ENCODE peak calls at places on chromosomes 12 and 14, in six cellular contexts. A, N, P, R, Q and M are unnamed samples.

GRCh38 chr14:101556566-101557320 is 4.6 kb upstream of the DIO3 start:
- DNase-seq in A (no peak), N (no peak), P (no peak), R (no peak), Q (no peak), M (no peak)

GRCh38 chr12:5556946-5557673 is 125.2 kb downstream of the NTF3 start:
- DNase-seq in A (no peak), N (no peak), P (no peak), R (no peak), Q (no peak), M (no peak)

GRCh38 chr12:19440019-19440858 is 947 bp downstream of the AEBP2 start:
- DNase-seq in A (peak), N (peak), P (peak), R (peak), Q (peak), M (peak)

GRCh38 chr14:75646762-75647161 is 13.9 kb downstream of the ERG28 start:
- DNase-seq in A (no peak), N (no peak), P (no peak), R (no peak), Q (no peak), M (no peak)

GRCh38 chr12:58443981-58444371 is 476.3 kb downstream of the LRIG3 start:
- DNase-seq in A (peak), N (no peak), P (no peak), R (no peak), Q (no peak), M (peak)

GRCh38 chr12:109716512-109717389 is 3.1 kb downstream of the FAM222A start:
- DNase-seq in A (no peak), N (no peak), P (peak), R (peak), Q (no peak), M (no peak)

GRCh38 chr12:31603546-31604009 is 12.6 kb upstream of the DENND5B start:
- DNase-seq in A (no peak), N (no peak), P (no peak), R (no peak), Q (no peak), M (no peak)

GRCh38 chr12:56152756-56153137 is 360 bp downstream of the MYL6B start:
- DNase-seq in A (no peak), N (no peak), P (no peak), R (no peak), Q (no peak), M (no peak)

GRCh38 chr12:39626033-39626814 is 6.6 kb upstream of the ABCD2 start:
- DNase-seq in A (no peak), N (no peak), P (no peak), R (peak), Q (peak), M (no peak)

GRCh38 chr12:92745874-92746553 is 43.2 kb downstream of the PLEKHG7 start:
- DNase-seq in A (peak), N (no peak), P (no peak), R (peak), Q (no peak), M (peak)

GRCh38 chr12:46318037-46318436 is 49.2 kb upstream of the SLC38A1 start:
- DNase-seq in A (no peak), N (no peak), P (no peak), R (no peak), Q (no peak), M (no peak)

GRCh38 chr14:102215522-102216250 is 76.0 kb downstream of the WDR20 start:
- DNase-seq in A (no peak), N (no peak), P (no peak), R (no peak), Q (no peak), M (no peak)

GRCh38 chr12:101707131-101707782 is 9.8 kb downstream of the CHPT1 start:
- DNase-seq in A (peak), N (no peak), P (no peak), R (no peak), Q (no peak), M (peak)

GRCh38 chr12:28793767-28794166 is 355.3 kb upstream of the FAR2 start:
- DNase-seq in A (peak), N (no peak), P (no peak), R (no peak), Q (no peak), M (peak)

GRCh38 chr14:24289649-24290283 is 9.8 kb downstream of the DHRS1 start:
- DNase-seq in A (no peak), N (peak), P (no peak), R (no peak), Q (no peak), M (no peak)

GRCh38 chr14:37051153-37051552 is 121.3 kb downstream of the SLC25A21 start:
- DNase-seq in A (peak), N (no peak), P (no peak), R (no peak), Q (no peak), M (peak)

GRCh38 chr14:50600849-50601248 is 40.9 kb downstream of the ATL1 start:
- DNase-seq in A (peak), N (no peak), P (no peak), R (no peak), Q (no peak), M (peak)

GRCh38 chr12:30154996-30155730 is 371.4 kb upstream of the TMTC1 start:
- DNase-seq in A (peak), N (no peak), P (no peak), R (no peak), Q (no peak), M (no peak)

GRCh38 chr12:2557589-2557988 is 237.2 kb upstream of the FKBP4 start:
- DNase-seq in A (no peak), N (no peak), P (no peak), R (no peak), Q (no peak), M (no peak)
- H3K4me3 ChIP-seq in A (no peak), N (no peak), P (no peak), R (no peak), Q (no peak), M (no peak)

DNA sequence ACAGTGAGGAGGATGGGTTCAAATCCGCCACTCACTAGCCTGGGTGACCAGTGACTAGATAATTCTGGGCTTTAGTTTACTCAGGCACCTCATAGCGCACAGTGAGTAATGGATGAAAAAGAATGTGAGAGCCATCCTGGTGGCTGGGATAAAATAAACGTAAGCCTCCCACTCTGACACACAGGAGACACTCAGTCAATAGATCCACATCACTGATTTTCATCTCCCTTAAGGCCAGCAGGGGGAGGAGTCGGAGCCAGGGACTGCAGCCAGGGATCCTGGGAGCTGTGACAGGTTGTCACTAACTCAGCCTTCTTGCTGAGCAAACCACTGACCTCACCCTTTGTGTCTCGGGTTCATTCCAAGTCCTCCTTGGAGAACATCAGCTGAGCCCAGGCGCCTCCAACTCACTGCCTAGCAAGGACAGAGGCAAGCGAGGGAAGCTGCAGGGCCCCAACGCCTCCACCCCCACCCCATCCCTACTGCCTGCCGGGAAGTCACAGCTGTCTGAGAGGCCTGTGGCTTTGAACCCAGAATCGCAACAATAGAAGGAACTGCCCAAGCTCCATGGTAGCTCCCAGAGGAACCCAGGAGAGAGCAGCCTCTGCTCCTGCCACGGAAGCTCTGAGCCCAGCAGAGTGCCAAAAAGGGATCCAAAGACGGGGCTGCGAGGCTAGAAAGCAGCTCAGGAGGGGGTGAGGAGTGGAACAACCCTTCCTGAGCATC is 30.7 kb downstream of the PXN start:
- DNase-seq in A (peak), N (no peak), P (peak), R (peak), Q (no peak), M (peak)
- H3K4me3 ChIP-seq in A (no peak), N (no peak), P (no peak), R (no peak), Q (no peak), M (no peak)

GRCh38 chr12:34217660-34218059 is 195.4 kb downstream of the ALG10 start:
- DNase-seq in A (no peak), N (no peak), P (no peak), R (peak), Q (no peak), M (no peak)

GRCh38 chr12:34215893-34216285 is 193.6 kb downstream of the ALG10 start:
- DNase-seq in A (no peak), N (no peak), P (no peak), R (peak), Q (no peak), M (no peak)

GRCh38 chr12:34215213-34215892 is 193.1 kb downstream of the ALG10 start:
- DNase-seq in A (no peak), N (no peak), P (no peak), R (no peak), Q (no peak), M (no peak)

GRCh38 chr12:34219046-34219770 is 196.9 kb downstream of the ALG10 start:
- DNase-seq in A (no peak), N (peak), P (no peak), R (peak), Q (no peak), M (peak)

GRCh38 chr12:34218193-34219045 is 196.1 kb downstream of the ALG10 start:
- DNase-seq in A (peak), N (peak), P (peak), R (peak), Q (peak), M (peak)
- H3K4me3 ChIP-seq in A (peak), N (peak), P (peak), R (no peak), Q (no peak), M (no peak)

GRCh38 chr12:69291278-69291593 is 51.9 kb downstream of the CPSF6 start:
- DNase-seq in A (no peak), N (no peak), P (no peak), R (no peak), Q (no peak), M (no peak)
- H3K4me3 ChIP-seq in A (no peak), N (no peak), P (no peak), R (no peak), Q (no peak), M (no peak)

DNA sequence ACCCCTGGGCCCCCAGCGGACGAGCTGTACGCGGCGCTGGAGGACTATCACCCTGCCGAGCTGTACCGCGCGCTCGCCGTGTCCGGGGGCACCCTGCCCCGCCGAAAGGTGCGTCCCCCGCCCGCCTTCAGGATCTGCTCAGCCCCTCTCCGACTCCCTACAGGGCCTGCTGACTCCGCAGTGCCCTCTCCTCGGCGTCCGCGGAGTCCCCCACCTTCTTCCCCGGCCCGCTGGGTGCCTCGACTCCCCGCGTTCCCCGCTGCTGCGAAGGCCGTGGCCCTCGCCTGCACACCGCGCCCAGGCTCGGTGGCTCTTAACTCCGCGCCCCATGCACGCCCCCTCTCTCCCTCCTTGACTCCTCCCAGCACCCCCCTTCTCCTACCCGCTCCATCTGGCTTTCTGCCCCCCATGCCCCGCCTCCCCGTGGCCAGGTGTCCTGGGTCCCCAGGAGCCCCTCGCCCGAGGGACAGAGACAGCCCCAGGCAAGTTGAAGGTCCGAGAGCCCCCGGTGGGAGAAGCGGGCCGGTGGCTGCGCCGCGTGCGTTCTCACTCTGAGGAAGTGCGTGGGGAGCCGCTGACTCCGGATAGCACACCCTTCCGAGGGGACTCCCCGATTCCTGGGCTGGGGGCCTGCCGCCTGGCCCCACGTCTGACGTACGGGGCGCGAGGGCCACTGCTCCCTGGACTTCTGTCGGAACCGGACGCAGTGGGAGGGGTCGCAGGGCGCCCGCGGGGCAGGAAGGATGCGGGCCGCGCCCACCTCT is 594 bp downstream of the TAMALIN start:
- DNase-seq in A (no peak), N (peak), P (no peak), R (peak), Q (no peak), M (no peak)
- H3K4me3 ChIP-seq in A (peak), N (peak), P (peak), R (peak), Q (peak), M (peak)

GRCh38 chr12:124862768-124863408 is 776 bp downstream of the SCARB1 start:
- DNase-seq in A (no peak), N (no peak), P (peak), R (no peak), Q (no peak), M (peak)

GRCh38 chr12:124864326-124864752 is 675 bp upstream of the SCARB1 start:
- DNase-seq in A (no peak), N (no peak), P (no peak), R (no peak), Q (no peak), M (no peak)

GRCh38 chr12:124863409-124864325 is at the start of gene SCARB1:
- DNase-seq in A (peak), N (peak), P (peak), R (peak), Q (peak), M (peak)

GRCh38 chr12:124861898-124862676 is 1.6 kb downstream of the SCARB1 start:
- DNase-seq in A (no peak), N (no peak), P (no peak), R (no peak), Q (no peak), M (no peak)

DNA sequence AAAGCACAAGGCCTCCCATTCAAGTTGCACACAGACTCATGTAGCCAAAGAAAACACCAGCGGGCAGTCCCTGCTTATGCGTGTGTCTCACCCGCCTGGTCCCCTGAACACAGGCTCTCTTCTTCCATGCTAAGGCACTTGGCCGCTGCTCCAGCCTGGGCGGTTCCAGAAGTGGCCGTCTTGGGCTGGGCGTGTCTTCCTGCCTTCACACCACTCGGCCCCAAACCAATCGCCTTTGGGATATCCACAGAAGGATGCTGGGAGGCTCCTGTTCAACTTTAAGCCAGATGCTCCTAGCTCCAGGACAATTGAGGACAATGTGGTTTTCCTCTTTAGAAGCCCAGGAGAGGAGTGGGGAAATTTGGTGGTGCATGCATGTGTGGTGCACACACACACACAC is 2.2 kb downstream of the SCARB1 start:
- DNase-seq in A (peak), N (no peak), P (peak), R (peak), Q (no peak), M (peak)
- H3K4me3 ChIP-seq in A (no peak), N (no peak), P (peak), R (no peak), Q (no peak), M (no peak)

GRCh38 chr12:113471619-113472171 is at the start of gene LHX5:
- DNase-seq in A (no peak), N (no peak), P (no peak), R (no peak), Q (no peak), M (no peak)
- H3K4me3 ChIP-seq in A (no peak), N (no peak), P (no peak), R (no peak), Q (peak), M (no peak)

GRCh38 chr12:64670039-64670438 is 59.7 kb downstream of the RASSF3 start:
- DNase-seq in A (no peak), N (no peak), P (no peak), R (no peak), Q (no peak), M (no peak)

GRCh38 chr12:64666054-64666914 is 56.0 kb downstream of the RASSF3 start:
- DNase-seq in A (peak), N (no peak), P (no peak), R (no peak), Q (no peak), M (peak)

GRCh38 chr12:64671682-64672081 is 61.4 kb downstream of the RASSF3 start:
- DNase-seq in A (no peak), N (no peak), P (peak), R (no peak), Q (no peak), M (no peak)

GRCh38 chr12:64670856-64671639 is 60.8 kb downstream of the RASSF3 start:
- DNase-seq in A (peak), N (no peak), P (no peak), R (no peak), Q (no peak), M (peak)

GRCh38 chr12:64669270-64669842 is 59.1 kb downstream of the RASSF3 start:
- DNase-seq in A (no peak), N (peak), P (no peak), R (peak), Q (no peak), M (no peak)
- H3K4me3 ChIP-seq in A (no peak), N (peak), P (no peak), R (no peak), Q (no peak), M (no peak)

GRCh38 chr14:69395929-69396328 is 2.2 kb downstream of the ERH start:
- DNase-seq in A (no peak), N (no peak), P (no peak), R (no peak), Q (no peak), M (peak)

GRCh38 chr14:69400154-69400553 is 1.7 kb downstream of the SLC39A9 start:
- DNase-seq in A (no peak), N (no peak), P (no peak), R (no peak), Q (no peak), M (no peak)

GRCh38 chr14:69398818-69399210 is 322 bp downstream of the SLC39A9 start:
- DNase-seq in A (no peak), N (no peak), P (no peak), R (no peak), Q (no peak), M (no peak)

GRCh38 chr14:69399750-69400149 is 1.3 kb downstream of the SLC39A9 start:
- DNase-seq in A (no peak), N (no peak), P (no peak), R (no peak), Q (no peak), M (no peak)

DNA sequence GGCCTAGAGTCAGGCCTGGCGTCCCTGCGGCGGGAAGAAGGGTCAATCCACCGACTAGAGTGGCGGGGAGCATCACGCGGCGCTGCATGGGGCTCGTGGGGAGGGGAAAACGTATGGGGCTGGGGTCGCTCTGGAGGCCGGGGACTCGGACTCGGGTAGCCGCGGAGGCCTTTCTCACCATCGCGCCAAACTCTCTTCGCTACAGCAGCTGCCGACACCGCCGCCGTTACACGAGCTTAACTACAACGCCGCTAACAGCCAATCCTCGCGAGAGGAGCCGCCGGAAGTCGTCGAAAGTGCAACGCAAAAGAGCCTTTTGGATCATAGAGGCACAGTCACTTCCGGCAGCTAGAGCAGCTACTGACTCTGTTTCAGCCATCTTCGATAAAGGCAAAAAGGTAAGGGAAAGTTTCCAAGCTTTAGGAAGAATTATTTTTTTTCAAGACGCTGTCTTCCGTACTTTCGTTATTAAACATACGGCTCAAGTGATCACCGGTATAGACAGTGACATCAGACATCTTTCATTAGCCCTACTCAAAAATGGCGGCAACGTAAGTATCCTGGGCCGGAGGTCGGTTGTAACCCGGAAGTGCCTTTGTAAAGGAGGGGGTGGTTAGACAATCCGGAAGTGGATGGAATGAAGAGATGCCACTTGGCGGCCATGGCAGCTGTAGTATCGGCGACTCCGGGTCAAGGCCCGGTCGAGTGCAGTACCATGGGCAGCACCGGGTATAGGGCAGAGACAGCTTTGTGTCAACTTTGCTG is at the start of the genes ERH and SLC39A9:
- DNase-seq in A (peak), N (peak), P (peak), R (peak), Q (peak), M (peak)
- H3K4me3 ChIP-seq in A (peak), N (peak), P (peak), R (peak), Q (peak), M (peak)